ENCODE peak calls at places on chromosomes 5 and 9, in nine cellular contexts. H is fibroblast of the aortic adventitia, V is natural killer cell, C is omental fat pad, R is uterus, L is endothelial cell, F is colonic mucosa, N is lung, U is bronchial epithelial cell. P is an unnamed sample.

GRCh38 chr5:31827862-31828261 is 188.9 kb downstream of the PDZD2 start:
- DNase-seq in U (peak), L (no peak), F (no peak), C (no peak), H (no peak), R (no peak), V (no peak), N (no peak), P (no peak)

GRCh38 chr9:124292696-124293593 is 35.2 kb downstream of the NEK6 start:
- DNase-seq in H (no peak), F (no peak), R (no peak), L (no peak), N (no peak), U (no peak), V (no peak), C (no peak), P (no peak)

GRCh38 chr5:16540421-16540820 is 74.8 kb upstream of the ZNF622 start:
- DNase-seq in V (no peak), H (peak), C (no peak), N (no peak), R (no peak), F (no peak), U (peak), L (no peak), P (no peak)

GRCh38 chr5:73152411-73153388 is 20.3 kb upstream of the TMEM174 start:
- DNase-seq in F (peak), U (peak), L (no peak), H (no peak), V (no peak), C (no peak), R (no peak), N (no peak), P (no peak)

GRCh38 chr5:160061770-160062169 is 52.8 kb downstream of the TTC1 start:
- DNase-seq in U (no peak), L (no peak), F (no peak), V (no peak), C (no peak), H (no peak), R (no peak), N (no peak), P (no peak)

GRCh38 chr5:89289604-89290003 is 406.6 kb upstream of the MEF2C start:
- DNase-seq in H (peak), L (no peak), U (no peak), N (no peak), V (no peak), F (no peak), C (no peak), R (no peak), P (no peak)

GRCh38 chr5:141039061-141039460 is 12.1 kb upstream of the PCDHB1 start:
- DNase-seq in V (no peak), F (no peak), H (no peak), C (no peak), N (no peak), L (no peak), R (no peak), U (no peak), P (no peak)

GRCh38 chr9:7988644-7989280 is 189.2 kb upstream of the DMAC1 start:
- DNase-seq in C (no peak), R (no peak), V (no peak), L (no peak), U (no peak), F (no peak), N (no peak), H (no peak), P (no peak)

GRCh38 chr9:103734471-103734870 is 359.6 kb upstream of the SMC2 start:
- DNase-seq in R (no peak), V (no peak), N (no peak), U (no peak), F (no peak), H (no peak), L (no peak), C (no peak), P (no peak)

GRCh38 chr9:89359018-89359417 is 40.7 kb downstream of the SECISBP2 start:
- DNase-seq in R (no peak), H (no peak), V (no peak), L (no peak), F (no peak), C (no peak), U (no peak), N (no peak), P (no peak)

GRCh38 chr5:62720036-62720441 is 141.4 kb downstream of the LRRC70 start:
- DNase-seq in N (peak), L (peak), U (peak), H (no peak), C (no peak), R (no peak), F (no peak), V (no peak), P (peak)

GRCh38 chr5:132059696-132060500 is 557 bp upstream of the IL3 start:
- DNase-seq in H (no peak), R (peak), U (no peak), F (no peak), C (peak), V (peak), L (no peak), N (no peak), P (no peak)

GRCh38 chr5:14504816-14505215 is 76.8 kb upstream of the OTULINL start:
- DNase-seq in L (no peak), U (no peak), H (no peak), F (no peak), R (no peak), V (no peak), C (no peak), N (no peak), P (no peak)

GRCh38 chr5:98397081-98397480 is 376.4 kb upstream of the RGMB start:
- DNase-seq in H (peak), U (no peak), F (no peak), R (no peak), N (no peak), L (no peak), C (no peak), V (no peak), P (no peak)

GRCh38 chr5:116506448-116506847 is 68.2 kb downstream of the SEMA6A start:
- DNase-seq in N (no peak), R (no peak), H (no peak), L (no peak), V (no peak), C (no peak), F (no peak), U (no peak), P (no peak)

GRCh38 chr9:121887553-121888437 is 205.3 kb downstream of the TTLL11 start:
- DNase-seq in V (no peak), N (no peak), R (no peak), U (no peak), F (peak), L (no peak), H (no peak), C (no peak), P (no peak)

GRCh38 chr5:90201923-90202322 is 207.6 kb downstream of the CETN3 start:
- DNase-seq in F (no peak), C (no peak), U (peak), N (no peak), R (no peak), V (no peak), L (no peak), H (no peak), P (no peak)

GRCh38 chr5:1745806-1746370 is 53.7 kb downstream of the MRPL36 start:
- DNase-seq in R (peak), F (no peak), U (no peak), N (no peak), C (no peak), H (no peak), L (no peak), V (peak), P (peak)

GRCh38 chr9:12989669-12990068 is 214.8 kb downstream of the LURAP1L start:
- DNase-seq in N (no peak), H (no peak), U (no peak), R (no peak), L (no peak), F (no peak), C (no peak), V (no peak), P (no peak)

GRCh38 chr5:56984445-56984844 is 32.5 kb upstream of the MIER3 start:
- DNase-seq in N (no peak), R (no peak), V (no peak), F (no peak), U (no peak), C (no peak), H (no peak), L (no peak), P (no peak)

GRCh38 chr5:102216559-102217157 is 79.4 kb downstream of the SLCO4C1 start:
- DNase-seq in H (no peak), L (no peak), R (no peak), U (no peak), N (no peak), C (no peak), V (no peak), F (no peak), P (no peak)

GRCh38 chr5:152560508-152561137 is 155.5 kb upstream of the NMUR2 start:
- DNase-seq in C (peak), R (no peak), F (peak), U (peak), H (peak), L (peak), V (peak), N (peak), P (peak)

GRCh38 chr5:80961376-80962281 is 1.5 kb downstream of the RASGRF2 start:
- DNase-seq in V (no peak), H (no peak), N (no peak), L (peak), C (no peak), U (no peak), R (no peak), F (peak), P (no peak)

GRCh38 chr5:139809331-139809810 is 13.8 kb downstream of the PSD2 start:
- DNase-seq in N (no peak), U (no peak), H (no peak), R (no peak), L (no peak), V (no peak), C (no peak), F (no peak), P (no peak)

GRCh38 chr9:2876726-2877125 is 32.8 kb upstream of the PUM3 start:
- DNase-seq in V (no peak), R (no peak), L (no peak), N (no peak), U (no peak), F (no peak), C (no peak), H (no peak), P (no peak)

GRCh38 chr5:54821445-54822330 is 163.7 kb downstream of the ESM1 start:
- DNase-seq in U (no peak), R (no peak), C (no peak), N (no peak), F (no peak), V (no peak), H (no peak), L (no peak), P (no peak)

GRCh38 chr5:81506900-81507588 is 113.1 kb upstream of the ACOT12 start:
- DNase-seq in C (no peak), H (peak), U (peak), F (peak), V (no peak), R (peak), L (peak), N (peak), P (no peak)

GRCh38 chr9:33081128-33081851 is 4.8 kb upstream of the SMU1 start:
- DNase-seq in H (peak), V (no peak), R (peak), F (peak), N (peak), U (peak), L (peak), C (no peak), P (no peak)

GRCh38 chr5:36017004-36017403 is 25.8 kb upstream of the UGT3A1 start:
- DNase-seq in U (no peak), N (no peak), R (no peak), F (no peak), H (no peak), V (no peak), L (no peak), C (no peak), P (no peak)

GRCh38 chr9:123406691-123407536 is 50.9 kb downstream of the CRB2 start:
- DNase-seq in R (no peak), H (no peak), L (no peak), N (no peak), U (no peak), V (no peak), F (no peak), C (no peak), P (no peak)

GRCh38 chr9:94173632-94174031 is 85.5 kb upstream of the ZNF169 start:
- DNase-seq in R (no peak), H (no peak), C (no peak), L (no peak), V (no peak), U (no peak), N (no peak), F (no peak), P (no peak)

GRCh38 chr5:112208699-112209615 is 210.1 kb downstream of the EPB41L4A start:
- DNase-seq in V (no peak), C (no peak), U (no peak), L (no peak), F (no peak), R (no peak), N (no peak), H (no peak), P (no peak)

GRCh38 chr5:66606713-66607112 is 10.5 kb downstream of the MAST4 start:
- DNase-seq in C (no peak), V (no peak), L (no peak), H (no peak), N (no peak), R (no peak), U (no peak), F (no peak), P (no peak)

GRCh38 chr9:34089311-34089710 is 37.2 kb downstream of the DCAF12 start:
- DNase-seq in U (no peak), V (no peak), L (no peak), C (no peak), R (no peak), N (no peak), H (no peak), F (no peak), P (no peak)

GRCh38 chr5:59079622-59080620 is 497.0 kb downstream of the RAB3C start:
- DNase-seq in N (no peak), F (no peak), V (no peak), R (peak), C (no peak), L (no peak), H (peak), U (peak), P (no peak)

GRCh38 chr9:97640290-97640689 is 6.7 kb downstream of the NCBP1 start:
- DNase-seq in C (no peak), H (no peak), V (no peak), F (no peak), N (no peak), R (no peak), U (no peak), L (no peak), P (no peak)

GRCh38 chr5:146699729-146700430 is 178.7 kb downstream of the PPP2R2B start:
- DNase-seq in V (no peak), H (no peak), L (no peak), C (no peak), F (no peak), R (no peak), N (no peak), U (no peak), P (no peak)

GRCh38 chr5:3266861-3267260 is 328.8 kb upstream of the IRX1 start:
- DNase-seq in C (no peak), H (no peak), N (peak), R (no peak), U (no peak), F (no peak), V (no peak), L (no peak), P (no peak)
- TF ChIP-seq CTCF in C (no peak), H (no peak), N (no peak), R (no peak), U (no peak), F (no peak), V (no peak), L (no peak), P (no peak)

GRCh38 chr5:11048760-11049159 is 287.7 kb upstream of the DAP start:
- DNase-seq in C (no peak), V (no peak), U (no peak), H (no peak), F (no peak), L (no peak), N (no peak), R (no peak), P (no peak)
- TF ChIP-seq CTCF in C (no peak), V (no peak), U (no peak), H (no peak), F (no peak), L (no peak), N (no peak), R (no peak), P (no peak)

DNA sequence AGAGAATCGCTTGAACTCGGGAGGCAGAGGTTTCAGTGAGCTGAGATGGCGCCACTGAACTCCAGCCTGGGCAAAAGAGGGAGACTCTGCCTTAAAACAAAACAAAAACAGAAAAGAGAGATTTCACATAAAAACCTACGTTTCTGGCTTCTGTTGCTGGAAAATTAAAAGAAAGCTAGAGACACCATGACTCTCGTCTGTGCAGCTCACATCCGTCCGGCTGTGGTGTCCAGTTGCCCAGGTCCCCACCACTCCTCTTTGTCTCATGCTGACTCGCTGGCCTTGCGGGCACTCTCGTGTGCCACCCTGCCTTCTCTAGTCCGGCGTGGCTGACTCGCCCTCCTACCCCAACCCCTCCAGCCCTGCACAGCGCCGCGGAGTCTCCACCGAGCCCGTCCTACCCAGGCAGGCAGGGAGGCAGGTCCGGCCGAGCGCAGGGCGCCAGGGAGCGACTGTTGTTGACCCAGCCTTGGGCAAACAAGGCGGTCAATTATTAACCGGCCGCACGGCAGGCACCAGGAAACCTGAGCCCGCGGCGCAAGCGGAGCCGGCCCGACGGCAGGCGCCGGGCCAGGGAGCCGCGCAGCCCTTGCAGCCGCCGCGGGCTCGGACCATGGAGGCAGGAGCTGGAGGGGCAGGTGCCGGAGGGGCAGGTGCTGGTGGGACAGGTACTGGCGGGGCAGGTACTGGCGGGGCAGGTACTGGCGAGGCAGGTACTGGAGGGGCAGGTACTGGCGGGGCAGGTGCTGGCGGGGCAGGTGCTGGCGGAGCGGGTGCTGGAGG is at the start of gene PRRT1B:
- DNase-seq in N (peak), C (no peak), H (no peak), L (no peak), U (no peak), V (no peak), F (peak), R (no peak), P (no peak)
- TF ChIP-seq CTCF in N (no peak), C (no peak), H (no peak), L (no peak), U (no peak), V (no peak), F (no peak), R (no peak), P (no peak)

DNA sequence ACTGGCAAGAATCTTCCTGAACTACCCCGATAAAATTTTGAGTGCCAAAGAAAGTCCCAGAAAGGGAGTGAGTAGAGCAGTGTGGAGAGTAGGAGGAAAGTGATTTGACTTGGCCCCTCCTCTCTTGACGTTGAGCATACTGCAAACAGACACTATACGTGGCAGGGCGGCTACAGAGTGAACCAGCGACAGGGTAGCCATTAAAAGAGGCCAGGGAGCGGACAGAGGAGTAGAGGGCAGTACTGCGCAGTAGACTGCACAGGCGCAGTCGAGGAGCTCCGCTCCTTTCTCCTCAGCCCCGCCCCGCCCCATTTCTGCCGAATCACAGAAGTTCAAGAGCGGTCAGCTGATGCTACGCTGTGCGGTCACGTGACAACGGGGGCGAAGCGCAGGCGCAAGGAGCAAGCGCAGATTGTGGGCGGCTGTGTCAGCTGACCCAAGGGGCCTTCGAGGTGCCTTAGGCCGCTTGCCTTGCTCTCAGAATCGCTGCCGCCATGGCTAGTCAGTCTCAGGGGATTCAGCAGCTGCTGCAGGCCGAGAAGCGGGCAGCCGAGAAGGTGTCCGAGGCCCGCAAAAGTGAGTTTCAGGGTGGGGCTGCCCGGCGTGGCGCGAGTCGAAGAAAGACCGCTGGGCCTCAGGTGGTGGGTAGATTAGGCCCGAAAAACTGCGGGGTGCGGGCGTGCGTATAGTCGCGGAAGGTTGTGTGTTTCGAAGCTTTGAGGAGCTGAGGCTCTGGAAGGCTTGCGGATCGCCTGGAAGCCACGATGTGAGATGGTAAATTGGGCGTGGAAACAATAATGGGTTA is at the start of gene ATP6V1G1:
- DNase-seq in R (peak), C (peak), U (peak), N (peak), F (peak), H (peak), L (peak), V (peak), P (peak)
- TF ChIP-seq CTCF in R (peak), C (no peak), U (peak), N (no peak), F (no peak), H (peak), L (no peak), V (no peak), P (no peak)

GRCh38 chr9:117927354-117927753 is 223.2 kb downstream of the TLR4 start:
- DNase-seq in U (no peak), N (no peak), R (no peak), H (no peak), F (no peak), L (no peak), C (no peak), V (no peak), P (no peak)
- TF ChIP-seq CTCF in U (peak), N (no peak), R (no peak), H (no peak), F (no peak), L (no peak), C (no peak), V (no peak), P (peak)

GRCh38 chr9:4297151-4297794 is 2.6 kb downstream of the GLIS3 start:
- DNase-seq in C (peak), H (peak), L (peak), V (no peak), N (peak), U (peak), R (peak), F (peak), P (peak)
- TF ChIP-seq CTCF in C (no peak), H (peak), L (no peak), V (no peak), N (no peak), U (peak), R (peak), F (peak), P (peak)